ENCODE peak calls at places on chromosome 11, in six cellular contexts. G is stimulated activated CD8-positive, alpha-beta memory T cell treated with anti-CD3 and anti-CD28 coated beads, Interleukin-15, amount 100 ng/mL, for 4 hours; J is cardiac fibroblast; E is H7; I is stimulated activated CD4-positive, alpha-beta T cell treated with anti-CD3 and anti-CD28 coated beads, Interleukin-12 subunit alpha, Interleukin-12 subunit beta, amount 100 ng/mL, for 4 hours; S is GM23338. V is an unnamed sample.

GRCh38 chr11:55826919-55827318 is at the start of gene OR5L2:
- DNase-seq in J (no peak), S (no peak), I (no peak), G (no peak), E (no peak), V (no peak)

GRCh38 chr11:111571829-111572501 is 30.3 kb upstream of the SIK2 start:
- DNase-seq in J (no peak), E (no peak), S (no peak), I (no peak), G (no peak), V (no peak)

GRCh38 chr11:78228467-78228866 is 39.7 kb downstream of the USP35 start:
- DNase-seq in S (peak; percentile 84), I (no peak), J (peak; percentile 69), E (peak; percentile 80), G (no peak), V (peak; percentile 69)

GRCh38 chr11:121467965-121468364 is 15.2 kb upstream of the SORL1-AS1 start:
- DNase-seq in G (peak; percentile 84), S (no peak), J (no peak), I (peak; percentile 69), E (no peak), V (peak; percentile 54)

GRCh38 chr11:3004481-3004880 is 12.4 kb upstream of the NAP1L4 start:
- DNase-seq in E (no peak), I (no peak), G (no peak), J (no peak), S (no peak), V (no peak)

GRCh38 chr11:104254347-104254746 is 90.4 kb upstream of the PDGFD start:
- DNase-seq in E (peak; percentile 48), I (peak; percentile 2), S (peak; percentile 92), J (peak; percentile 44), G (no peak), V (no peak)

GRCh38 chr11:3223932-3224729 is 5.5 kb upstream of the MRGPRG start:
- DNase-seq in E (peak; percentile 82), G (no peak), S (peak; percentile 25), I (no peak), J (no peak), V (no peak)

GRCh38 chr11:35011944-35012343 is 95.5 kb downstream of the PDHX start:
- DNase-seq in I (no peak), G (no peak), S (no peak), J (no peak), E (no peak), V (no peak)

GRCh38 chr11:5891216-5891800 is 1.7 kb upstream of the OR52E5 start:
- DNase-seq in I (no peak), J (peak; percentile 36), S (peak; percentile 36), E (no peak), G (no peak), V (no peak)

GRCh38 chr11:47998733-47999359 is 18.5 kb downstream of the PTPRJ start:
- DNase-seq in J (no peak), I (no peak), S (no peak), G (no peak), E (no peak), V (no peak)

GRCh38 chr11:100966366-100966765 is 163.2 kb downstream of the PGR start:
- DNase-seq in G (no peak), S (no peak), J (no peak), I (no peak), E (no peak), V (no peak)

GRCh38 chr11:65522640-65523322 is 2.1 kb upstream of the SCYL1 start:
- DNase-seq in J (no peak), I (no peak), S (no peak), G (no peak), E (no peak), V (peak; percentile 52)

GRCh38 chr11:134361241-134361640 is 29.5 kb downstream of the GLB1L2 start:
- DNase-seq in S (no peak), G (no peak), I (no peak), E (no peak), J (no peak), V (no peak)

GRCh38 chr11:41659990-41660389 is 200.5 kb upstream of the LRRC4C start:
- DNase-seq in S (peak; percentile 3), J (peak; percentile 28), I (no peak), G (no peak), E (no peak), V (no peak)

GRCh38 chr11:102757823-102758549 is 22.4 kb downstream of the MMP10 start:
- DNase-seq in J (peak; percentile 92), E (no peak), I (no peak), G (no peak), S (no peak), V (no peak)

GRCh38 chr11:35688023-35688422 is 25.4 kb downstream of the TRIM44 start:
- DNase-seq in I (no peak), E (no peak), G (no peak), S (no peak), J (peak; percentile 81), V (no peak)

GRCh38 chr11:117230286-117230961 is 1.4 kb downstream of the PCSK7 start:
- DNase-seq in I (peak; percentile 40), J (peak; percentile 50), S (no peak), G (peak; percentile 41), E (no peak), V (no peak)

GRCh38 chr11:63099555-63099954 is 44.5 kb downstream of the SLC22A24 start:
- DNase-seq in G (no peak), J (no peak), E (no peak), I (no peak), S (no peak), V (no peak)

GRCh38 chr11:64084146-64084961 is 48.6 kb downstream of the FLRT1 start:
- DNase-seq in G (no peak), J (no peak), I (no peak), S (no peak), E (no peak), V (no peak)

GRCh38 chr11:116927163-116927772 is 89.8 kb upstream of the APOA1 start:
- DNase-seq in S (no peak), G (peak; percentile 12), I (no peak), J (no peak), E (no peak), V (no peak)

GRCh38 chr11:105609341-105609781 is 512 bp upstream of the GRIA4 start:
- DNase-seq in E (peak; percentile 43), J (peak; percentile 25), S (peak; percentile 77), I (no peak), G (no peak), V (peak; percentile 64)

GRCh38 chr11:12993626-12994025 is 15.5 kb upstream of the RASSF10 start:
- DNase-seq in G (no peak), S (no peak), J (no peak), I (no peak), E (no peak), V (no peak)

GRCh38 chr11:10385696-10386095 is 69.4 kb upstream of the AMPD3 start:
- DNase-seq in E (no peak), G (no peak), I (no peak), J (peak; percentile 55), S (no peak), V (no peak)

GRCh38 chr11:44868455-44869421 is 81.9 kb downstream of the TP53I11 start:
- DNase-seq in E (no peak), G (no peak), S (no peak), J (no peak), I (no peak), V (no peak)

GRCh38 chr11:94134651-94135512 is 6.2 kb downstream of the PANX1 start:
- DNase-seq in E (no peak), I (peak; percentile 25), S (no peak), G (no peak), J (peak; percentile 95), V (peak; percentile 65)

GRCh38 chr11:117570701-117571100 is 226.3 kb downstream of the DSCAML1 start:
- DNase-seq in S (no peak), J (no peak), I (no peak), E (no peak), G (no peak), V (peak; percentile 54)

GRCh38 chr11:108733479-108734116 is 68.7 kb downstream of the DDX10 start:
- DNase-seq in J (peak; percentile 72), G (no peak), I (peak; percentile 9), S (peak; percentile 11), E (no peak), V (peak; percentile 50)